ENCODE peak calls at places on chromosomes 1 and 21, in nine cellular contexts. K is glutamatergic neuron; D is NCI-H187 treated with DMSO at 0.1 percent for 48 hours; O is EL; Y is RKO; C is GM03348; P is central memory CD4-positive, alpha-beta T cell; X is CD4-positive, alpha-beta memory T cell; V is lower leg skin. R is an unnamed sample.

GRCh38 chr1:7670334-7671145 is 100.6 kb upstream of the VAMP3 start:
- DNase-seq in X (no peak), V (no peak), C (no peak), D (no peak), Y (no peak), K (no peak), P (no peak), O (no peak), R (peak)

GRCh38 chr21:33644383-33645074 is 2.2 kb downstream of the ITSN1 start:
- DNase-seq in V (no peak), Y (no peak), C (peak), O (peak), X (no peak), D (no peak), P (no peak), K (no peak), R (no peak)

GRCh38 chr1:195430826-195431225 is 1177.4 kb downstream of the KCNT2 start:
- DNase-seq in C (no peak), V (no peak), P (no peak), K (no peak), O (no peak), Y (no peak), X (no peak), D (no peak), R (no peak)

GRCh38 chr1:240562111-240562590 is 49.8 kb downstream of the GREM2 start:
- DNase-seq in K (peak), Y (no peak), V (no peak), X (no peak), P (no peak), C (peak), O (peak), D (no peak), R (no peak)

GRCh38 chr1:209707308-209707707 is 2.7 kb downstream of the HSD11B1 start:
- DNase-seq in O (peak), Y (no peak), X (no peak), C (no peak), V (no peak), P (no peak), K (no peak), D (no peak), R (no peak)

GRCh38 chr1:227926216-227926791 is 21.4 kb downstream of the WNT9A start:
- DNase-seq in X (no peak), P (no peak), D (no peak), C (no peak), Y (no peak), K (peak), O (no peak), V (no peak), R (no peak)

GRCh38 chr1:88897070-88897730 is 5.8 kb upstream of the GTF2B start:
- DNase-seq in K (no peak), D (no peak), Y (no peak), V (no peak), X (no peak), C (no peak), P (no peak), O (no peak), R (no peak)

GRCh38 chr1:75502776-75503175 is 108.1 kb downstream of the SLC44A5 start:
- DNase-seq in D (no peak), K (no peak), O (no peak), X (no peak), Y (peak), P (no peak), C (no peak), V (no peak), R (no peak)

GRCh38 chr21:27168084-27168483 is 201.2 kb upstream of the ADAMTS5 start:
- DNase-seq in D (no peak), V (no peak), P (no peak), C (no peak), X (no peak), O (no peak), K (no peak), Y (no peak), R (no peak)